ENCODE peak calls at places on chromosomes 16 and 17, in four cellular contexts. F, L, J and Q are unnamed samples. For H3K4me1 and H3K27me3, the result is how much of the 10 kb centered on the place peaks cover.

GRCh38 chr17:51035436-51035835 is 85.2 kb downstream of the SPAG9 start:
- DNase-seq in F (no peak), L (no peak), J (no peak), Q (no peak)

GRCh38 chr17:47676510-47676909 is 17.5 kb upstream of the TBKBP1 start:
- DNase-seq in F (no peak), L (no peak), J (no peak), Q (no peak)

GRCh38 chr16:74608944-74609343 is 2.0 kb upstream of the GLG1 start:
- DNase-seq in F (no peak), L (peak), J (no peak), Q (peak)

GRCh38 chr16:3004319-3004718 is 8.4 kb upstream of the CLDN9 start:
- DNase-seq in F (no peak), L (no peak), J (no peak), Q (no peak)

GRCh38 chr17:73308017-73308823 is 3.6 kb downstream of the CDC42EP4 start:
- DNase-seq in F (peak), L (peak), J (peak), Q (no peak)

GRCh38 chr17:70137451-70138230 is 31.7 kb upstream of the KCNJ2 start:
- DNase-seq in F (peak), L (peak), J (peak), Q (no peak)

GRCh38 chr17:69275751-69276150 is 47.1 kb upstream of the ABCA10 start:
- DNase-seq in F (no peak), L (no peak), J (no peak), Q (no peak)

GRCh38 chr16:4404967-4405696 is 11.3 kb downstream of the CORO7 start:
- DNase-seq in F (no peak), L (no peak), J (no peak), Q (no peak)

GRCh38 chr17:30235386-30236296 is at the start of gene SLC6A4:
- DNase-seq in F (no peak), L (no peak), J (no peak), Q (no peak)

GRCh38 chr16:84292032-84292431 is 2.6 kb upstream of the WFDC1 start:
- DNase-seq in F (no peak), L (no peak), J (no peak), Q (no peak)

GRCh38 chr17:82627405-82627804 is 20.8 kb downstream of the WDR45B start:
- DNase-seq in F (no peak), L (no peak), J (no peak), Q (no peak)

GRCh38 chr16:4937782-4938682 is 1.1 kb upstream of the PPL start:
- DNase-seq in F (no peak), L (no peak), J (peak), Q (no peak)

GRCh38 chr17:64240741-64241347 is 22.2 kb downstream of the TEX2 start:
- DNase-seq in F (peak), L (peak), J (peak), Q (no peak)

GRCh38 chr17:80832266-80832676 is 159.4 kb upstream of the CHMP6 start:
- DNase-seq in F (peak), L (peak), J (peak), Q (no peak)

GRCh38 chr17:63381101-63381729 is 64.9 kb downstream of the CYB561 start:
- DNase-seq in F (no peak), L (no peak), J (no peak), Q (no peak)

GRCh38 chr16:15507299-15507958 is 73.0 kb downstream of the BMERB1 start:
- DNase-seq in F (no peak), L (peak), J (no peak), Q (no peak)

GRCh38 chr16:4345439-4346204 is 5.5 kb downstream of the PAM16 start:
- DNase-seq in F (no peak), L (no peak), J (no peak), Q (no peak)

GRCh38 chr17:41141361-41141760 is 1.0 kb upstream of the KRTAP4-6 start:
- DNase-seq in F (no peak), L (no peak), J (no peak), Q (no peak)

GRCh38 chr17:16415031-16415924 is at the start of gene TRPV2:
- DNase-seq in F (no peak), L (no peak), J (peak), Q (peak)

GRCh38 chr17:37779554-37779953 is 34.7 kb upstream of the HNF1B start:
- DNase-seq in F (no peak), L (no peak), J (no peak), Q (no peak)

GRCh38 chr16:86862596-86862995 is 284.2 kb downstream of the FOXL1 start:
- DNase-seq in F (peak), L (no peak), J (no peak), Q (no peak)

GRCh38 chr16:85137323-85138072 is 25.2 kb upstream of the CIBAR2 start:
- DNase-seq in F (peak), L (peak), J (peak), Q (no peak)

GRCh38 chr16:17404903-17405691 is 65.7 kb downstream of the XYLT1 start:
- DNase-seq in F (peak), L (peak), J (peak), Q (no peak)

GRCh38 chr17:9982159-9982558 is 77.1 kb upstream of the RCVRN start:
- DNase-seq in F (no peak), L (no peak), J (peak), Q (no peak)
- H3K4me3 ChIP-seq in F (no peak), L (no peak), J (no peak), Q (no peak)

DNA sequence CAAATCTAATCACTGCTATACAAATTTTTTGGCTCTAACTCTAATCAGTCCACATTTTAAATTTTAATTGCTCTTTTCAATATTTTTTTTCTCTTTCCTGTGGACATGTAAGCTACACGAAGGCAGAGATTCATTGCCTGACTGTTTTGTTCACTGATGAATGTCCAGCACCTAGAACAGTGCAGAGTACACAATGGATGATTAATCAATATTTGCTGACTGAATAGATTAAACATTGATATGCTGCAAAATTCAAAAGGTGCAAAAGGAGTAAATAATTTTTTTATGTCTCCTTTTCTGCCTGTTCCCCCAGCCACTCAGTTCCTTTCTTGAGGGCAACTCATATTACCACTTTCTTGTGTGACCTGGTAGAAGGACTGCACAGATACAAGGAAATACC is 32.8 kb downstream of the SCNN1B start:
- DNase-seq in F (no peak), L (no peak), J (no peak), Q (no peak)
- H3K4me1 ChIP-seq in F (under half), L (under half), J (under half), Q (under half)

DNA sequence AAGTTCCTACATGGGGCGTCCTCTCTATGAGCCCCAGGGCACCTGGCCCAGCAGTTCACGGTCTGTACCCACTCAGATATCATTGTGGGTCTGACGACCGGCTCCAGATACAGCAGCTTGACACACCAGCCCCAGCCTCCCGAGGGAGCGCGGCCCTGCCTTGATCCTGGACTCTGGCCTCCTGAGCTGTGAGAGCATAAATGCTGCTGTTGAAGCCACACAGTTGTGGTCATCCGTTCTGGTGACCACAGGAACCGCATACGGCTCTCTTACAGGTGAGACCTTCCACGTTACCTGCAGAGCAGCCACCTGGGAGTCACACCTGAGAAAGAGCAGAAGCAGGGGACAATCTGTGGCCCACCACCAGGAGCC is 209.2 kb downstream of the RBFOX3 start:
- DNase-seq in F (no peak), L (no peak), J (no peak), Q (no peak)
- H3K27me3 ChIP-seq in F (half or more), L (half or more), J (half or more), Q (under half)

DNA sequence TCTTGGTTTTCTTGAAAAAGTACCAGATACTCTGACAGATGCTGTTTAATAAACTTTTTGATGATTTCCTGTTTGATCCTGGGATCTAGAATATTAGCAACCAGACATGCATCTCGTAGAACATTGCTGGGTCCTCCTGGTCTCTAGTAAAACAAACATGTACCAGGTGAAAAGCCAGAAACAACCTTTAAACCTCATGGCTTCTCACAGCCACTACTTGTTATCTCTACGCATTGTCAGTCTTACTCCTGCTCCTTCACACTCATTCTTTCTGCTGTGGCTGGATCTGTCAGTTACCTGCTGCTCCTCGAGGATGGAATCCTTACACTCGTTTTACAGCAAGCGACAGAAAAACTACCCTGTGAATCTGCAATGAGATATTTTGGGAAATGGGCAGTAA is 86.5 kb downstream of the VPS53 start:
- DNase-seq in F (no peak), L (no peak), J (no peak), Q (no peak)
- H3K4me3 ChIP-seq in F (no peak), L (no peak), J (no peak), Q (no peak)

GRCh38 chr16:89033304-89033703 is 56.3 kb upstream of the CBFA2T3 start:
- DNase-seq in F (no peak), L (no peak), J (no peak), Q (no peak)

GRCh38 chr16:89035698-89036570 is 57.7 kb upstream of the ACSF3 start:
- DNase-seq in F (no peak), L (no peak), J (no peak), Q (no peak)

GRCh38 chr16:89035013-89035697 is 58.1 kb upstream of the CBFA2T3 start:
- DNase-seq in F (no peak), L (no peak), J (no peak), Q (no peak)

GRCh38 chr16:89033796-89034572 is 57.0 kb upstream of the CBFA2T3 start:
- DNase-seq in F (no peak), L (no peak), J (no peak), Q (no peak)

GRCh38 chr16:89034573-89034961 is 57.6 kb upstream of the CBFA2T3 start:
- DNase-seq in F (no peak), L (no peak), J (no peak), Q (no peak)
- H3K4me1 ChIP-seq in F (under half), L (under half), J (under half), Q (under half)

DNA sequence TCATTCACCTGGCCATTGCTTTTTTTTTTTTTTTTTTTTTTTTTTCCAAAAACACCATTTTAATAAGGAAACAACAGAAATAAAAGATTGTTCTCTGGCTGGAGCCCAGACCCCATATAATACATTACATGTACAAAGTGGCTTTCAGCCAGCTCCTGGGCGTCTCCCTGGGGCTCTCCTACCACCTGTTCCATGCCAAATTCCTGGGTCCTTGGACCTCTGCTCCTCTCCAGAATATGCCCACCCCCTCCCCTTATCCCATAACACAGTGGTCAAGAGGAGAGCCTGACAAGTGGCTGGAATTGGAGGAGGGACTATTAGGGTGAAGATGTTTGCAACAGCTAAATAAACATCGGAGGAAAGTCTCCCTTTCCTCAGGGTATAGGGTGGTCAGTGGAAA is 3.6 kb upstream of the PHF12 start:
- DNase-seq in F (no peak), L (peak), J (no peak), Q (no peak)
- H3K27me3 ChIP-seq in F (under half), L (under half), J (under half), Q (under half)

GRCh38 chr17:8384801-8385335 is 1.9 kb upstream of the RPL26 start:
- DNase-seq in F (no peak), L (peak), J (no peak), Q (no peak)
- H3K4me3 ChIP-seq in F (no peak), L (no peak), J (no peak), Q (no peak)

GRCh38 chr17:19264277-19264676 is 27.1 kb downstream of the EPN2 start:
- DNase-seq in F (no peak), L (no peak), J (no peak), Q (no peak)
- H3K4me1 ChIP-seq in F (half or more), L (half or more), J (half or more), Q (under half)

GRCh38 chr17:43952724-43953666 is 745 bp downstream of the PYY start:
- DNase-seq in F (no peak), L (no peak), J (no peak), Q (no peak)
- H3K27me3 ChIP-seq in F (half or more), L (half or more), J (half or more), Q (under half)

GRCh38 chr17:77422104-77422782 is 281.5 kb downstream of the SEC14L1 start:
- DNase-seq in F (no peak), L (no peak), J (no peak), Q (no peak)

GRCh38 chr17:77421635-77421982 is 280.8 kb downstream of the SEC14L1 start:
- DNase-seq in F (no peak), L (no peak), J (no peak), Q (no peak)

GRCh38 chr17:77419547-77420475 is 279.0 kb downstream of the SEC14L1 start:
- DNase-seq in F (no peak), L (no peak), J (no peak), Q (no peak)

GRCh38 chr17:77420476-77420803 is 279.7 kb downstream of the SEC14L1 start:
- DNase-seq in F (no peak), L (no peak), J (no peak), Q (no peak)

GRCh38 chr17:77420804-77421634 is 280.2 kb downstream of the SEC14L1 start:
- DNase-seq in F (no peak), L (no peak), J (peak), Q (peak)
- H3K4me3 ChIP-seq in F (no peak), L (no peak), J (no peak), Q (peak)